ENCODE peak calls at places on chromosomes 5 and 9, in nine cellular contexts. One of them, this sample, is unnamed.

GRCh38 chr5:42848545-42848944 is 36.9 kb upstream of the SELENOP start:
- DNase-seq in CD8-positive, alpha-beta T cell: no peak
- DNase-seq in Caco-2: no peak
- DNase-seq in GM12865: no peak
- DNase-seq in fibroblast of lung: no peak
- DNase-seq in tibial nerve: no peak
- DNase-seq in PC-9: no peak
- DNase-seq in heart right ventricle: no peak
- DNase-seq in fibroblast of pulmonary artery: no peak
- DNase-seq in this sample: no peak

GRCh38 chr5:143400541-143401252 is 2.8 kb downstream of the NR3C1 start:
- DNase-seq in fibroblast of pulmonary artery: peak; percentile 38
- DNase-seq in CD8-positive, alpha-beta T cell: no peak
- DNase-seq in heart right ventricle: no peak
- DNase-seq in fibroblast of lung: peak; percentile 39
- DNase-seq in PC-9: no peak
- DNase-seq in Caco-2: no peak
- DNase-seq in tibial nerve: peak; percentile 26
- DNase-seq in GM12865: peak; percentile 74
- DNase-seq in this sample: no peak

GRCh38 chr9:7871977-7872730 is 72.6 kb upstream of the DMAC1 start:
- DNase-seq in GM12865: no peak
- DNase-seq in tibial nerve: no peak
- DNase-seq in fibroblast of lung: no peak
- DNase-seq in PC-9: no peak
- DNase-seq in Caco-2: no peak
- DNase-seq in fibroblast of pulmonary artery: no peak
- DNase-seq in heart right ventricle: no peak
- DNase-seq in CD8-positive, alpha-beta T cell: no peak
- DNase-seq in this sample: no peak

GRCh38 chr5:2298746-2299145 is 416.0 kb upstream of the IRX4 start:
- DNase-seq in heart right ventricle: no peak
- DNase-seq in fibroblast of pulmonary artery: no peak
- DNase-seq in fibroblast of lung: no peak
- DNase-seq in CD8-positive, alpha-beta T cell: no peak
- DNase-seq in PC-9: no peak
- DNase-seq in tibial nerve: no peak
- DNase-seq in Caco-2: no peak
- DNase-seq in GM12865: no peak
- DNase-seq in this sample: no peak

GRCh38 chr5:127442085-127442484 is 75.4 kb upstream of the PRRC1 start:
- DNase-seq in PC-9: no peak
- DNase-seq in Caco-2: no peak
- DNase-seq in CD8-positive, alpha-beta T cell: no peak
- DNase-seq in heart right ventricle: no peak
- DNase-seq in fibroblast of pulmonary artery: peak; percentile 35
- DNase-seq in GM12865: peak; percentile 9
- DNase-seq in fibroblast of lung: no peak
- DNase-seq in tibial nerve: no peak
- DNase-seq in this sample: no peak

GRCh38 chr9:8632493-8632892 is 832.9 kb upstream of the DMAC1 start:
- DNase-seq in tibial nerve: no peak
- DNase-seq in heart right ventricle: no peak
- DNase-seq in CD8-positive, alpha-beta T cell: no peak
- DNase-seq in GM12865: no peak
- DNase-seq in fibroblast of pulmonary artery: no peak
- DNase-seq in fibroblast of lung: no peak
- DNase-seq in PC-9: no peak
- DNase-seq in Caco-2: no peak
- DNase-seq in this sample: no peak

GRCh38 chr9:121735065-121735791 is 83.8 kb downstream of the DAB2IP start:
- DNase-seq in fibroblast of pulmonary artery: peak; percentile 63
- DNase-seq in heart right ventricle: no peak
- DNase-seq in PC-9: peak; percentile 56
- DNase-seq in Caco-2: peak; percentile 57
- DNase-seq in GM12865: peak; percentile 61
- DNase-seq in tibial nerve: no peak
- DNase-seq in fibroblast of lung: peak; percentile 72
- DNase-seq in CD8-positive, alpha-beta T cell: no peak
- DNase-seq in this sample: no peak

GRCh38 chr5:134436523-134437339 is 25.1 kb upstream of the CDKN2AIPNL start:
- DNase-seq in tibial nerve: peak; percentile 24
- DNase-seq in PC-9: peak; percentile 84
- DNase-seq in GM12865: peak; percentile 88
- DNase-seq in CD8-positive, alpha-beta T cell: peak; percentile 52
- DNase-seq in fibroblast of pulmonary artery: peak; percentile 76
- DNase-seq in Caco-2: peak; percentile 86
- DNase-seq in fibroblast of lung: peak; percentile 98
- DNase-seq in heart right ventricle: peak; percentile 70
- DNase-seq in this sample: no peak

GRCh38 chr5:177496111-177497010 is 1.0 kb downstream of the PDLIM7 start:
- DNase-seq in GM12865: peak; percentile 46
- DNase-seq in Caco-2: peak; percentile 85
- DNase-seq in fibroblast of lung: peak; percentile 95
- DNase-seq in CD8-positive, alpha-beta T cell: no peak
- DNase-seq in heart right ventricle: no peak
- DNase-seq in fibroblast of pulmonary artery: peak; percentile 92
- DNase-seq in PC-9: peak; percentile 89
- DNase-seq in tibial nerve: peak; percentile 56
- DNase-seq in this sample: peak; percentile 77

GRCh38 chr9:131264231-131264630 is 12.1 kb downstream of the FAM78A start:
- DNase-seq in GM12865: no peak
- DNase-seq in fibroblast of pulmonary artery: no peak
- DNase-seq in tibial nerve: no peak
- DNase-seq in fibroblast of lung: no peak
- DNase-seq in heart right ventricle: no peak
- DNase-seq in Caco-2: no peak
- DNase-seq in PC-9: no peak
- DNase-seq in CD8-positive, alpha-beta T cell: peak; percentile 68
- DNase-seq in this sample: no peak

GRCh38 chr5:73039082-73039481 is 81.3 kb upstream of the TMEM171 start:
- DNase-seq in Caco-2: no peak
- DNase-seq in PC-9: peak; percentile 29
- DNase-seq in fibroblast of lung: peak; percentile 8
- DNase-seq in tibial nerve: no peak
- DNase-seq in CD8-positive, alpha-beta T cell: no peak
- DNase-seq in GM12865: no peak
- DNase-seq in heart right ventricle: no peak
- DNase-seq in fibroblast of pulmonary artery: no peak
- DNase-seq in this sample: no peak

GRCh38 chr5:80055491-80056170 is 20.5 kb downstream of the THBS4 start:
- DNase-seq in heart right ventricle: no peak
- DNase-seq in fibroblast of pulmonary artery: no peak
- DNase-seq in Caco-2: no peak
- DNase-seq in PC-9: peak; percentile 87
- DNase-seq in GM12865: no peak
- DNase-seq in fibroblast of lung: no peak
- DNase-seq in CD8-positive, alpha-beta T cell: no peak
- DNase-seq in tibial nerve: no peak
- DNase-seq in this sample: no peak

GRCh38 chr5:52922384-52922783 is 66.8 kb upstream of the ITGA2 start:
- DNase-seq in PC-9: peak; percentile 83
- DNase-seq in tibial nerve: no peak
- DNase-seq in GM12865: no peak
- DNase-seq in fibroblast of lung: peak; percentile 81
- DNase-seq in heart right ventricle: no peak
- DNase-seq in fibroblast of pulmonary artery: peak; percentile 97
- DNase-seq in Caco-2: peak; percentile 40
- DNase-seq in CD8-positive, alpha-beta T cell: no peak
- DNase-seq in this sample: no peak

DNA sequence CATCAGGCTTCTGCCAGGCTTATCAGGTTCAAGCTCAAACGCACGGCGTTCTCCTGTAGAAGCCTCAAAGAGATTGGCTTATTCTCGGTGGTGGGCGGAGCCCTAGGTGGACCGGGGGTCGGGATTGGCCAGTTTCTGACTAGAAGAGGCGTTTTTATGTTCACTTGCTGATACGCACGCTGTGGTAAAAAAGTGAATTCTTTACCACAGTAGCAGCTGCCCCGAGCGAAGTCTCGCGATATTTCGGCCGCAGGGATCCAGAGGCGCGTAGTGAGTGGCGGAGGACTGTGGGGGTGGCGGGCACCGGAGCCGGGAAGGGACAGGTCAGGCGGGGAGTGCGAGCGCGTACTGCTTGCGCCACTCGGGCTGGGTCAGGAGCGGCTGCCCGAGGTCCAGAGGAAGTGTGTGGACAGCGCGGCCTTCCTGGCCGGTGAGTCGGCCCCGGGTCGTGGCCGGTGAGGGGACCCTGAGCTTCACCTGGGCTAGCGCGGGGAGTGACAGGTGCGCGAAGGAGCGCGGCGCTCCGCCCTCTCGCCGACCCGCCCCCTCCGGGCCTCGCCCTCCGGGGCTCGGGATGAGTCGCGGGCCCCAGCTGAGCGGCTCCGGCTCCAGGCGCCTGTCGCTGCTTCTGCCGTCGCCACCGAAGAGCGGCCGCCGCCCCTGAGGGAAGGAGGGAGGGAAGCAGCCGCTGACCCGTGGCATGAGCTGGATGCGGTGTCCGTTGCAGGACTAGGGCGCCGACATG is at the start of gene DMXL1:
- DNase-seq in heart right ventricle: peak; percentile 99
- DNase-seq in fibroblast of lung: peak; percentile 99
- DNase-seq in fibroblast of pulmonary artery: peak; percentile 100
- DNase-seq in Caco-2: peak; percentile 100
- DNase-seq in CD8-positive, alpha-beta T cell: peak; percentile 99
- DNase-seq in PC-9: peak; percentile 97
- DNase-seq in GM12865: peak; percentile 99
- DNase-seq in tibial nerve: peak; percentile 100
- DNase-seq in this sample: peak; percentile 95
- TF ChIP-seq CTCF in heart right ventricle: no peak
- TF ChIP-seq CTCF in fibroblast of lung: no peak
- TF ChIP-seq CTCF in fibroblast of pulmonary artery: no peak
- TF ChIP-seq CTCF in Caco-2: no peak
- TF ChIP-seq CTCF in CD8-positive, alpha-beta T cell: no peak
- TF ChIP-seq CTCF in PC-9: no peak
- TF ChIP-seq CTCF in GM12865: no peak
- TF ChIP-seq CTCF in tibial nerve: no peak
- TF ChIP-seq CTCF in this sample: no peak

DNA sequence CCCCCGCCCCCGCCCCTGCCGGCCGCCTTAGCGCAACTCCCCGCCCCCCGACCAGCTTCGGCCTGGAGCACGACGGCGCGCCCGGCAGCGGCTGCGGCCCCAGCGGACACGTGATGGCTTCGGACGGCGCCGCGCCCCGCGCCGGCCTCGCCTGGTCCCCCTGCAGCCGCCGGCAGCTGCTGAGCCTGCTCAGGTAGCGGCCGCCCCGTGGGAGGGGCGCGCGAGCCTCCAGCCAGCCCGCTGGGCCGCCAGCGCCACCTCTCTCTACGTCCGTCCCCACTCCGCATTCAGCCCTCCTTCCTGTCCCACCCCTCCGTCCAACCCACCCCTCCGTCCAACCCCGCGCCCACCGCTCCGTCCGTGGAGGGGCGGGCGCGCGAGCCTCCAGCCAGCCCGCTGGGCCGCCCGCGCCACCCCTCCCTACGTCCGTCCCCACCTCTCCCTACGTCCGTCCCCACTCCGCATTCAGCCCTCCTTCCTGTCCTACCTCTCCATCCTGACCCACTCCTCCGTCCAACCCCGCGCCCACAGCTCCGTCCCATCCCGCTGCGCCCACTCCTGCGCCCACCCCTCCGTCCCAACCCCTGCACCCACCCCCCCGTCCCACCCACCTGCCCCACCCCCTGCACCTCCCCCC is 6.5 kb downstream of the ADAMTS13 start:
- DNase-seq in CD8-positive, alpha-beta T cell: no peak
- DNase-seq in heart right ventricle: no peak
- DNase-seq in fibroblast of lung: no peak
- DNase-seq in GM12865: peak; percentile 31
- DNase-seq in Caco-2: peak; percentile 68
- DNase-seq in tibial nerve: no peak
- DNase-seq in fibroblast of pulmonary artery: no peak
- DNase-seq in PC-9: peak; percentile 65
- DNase-seq in this sample: no peak
- TF ChIP-seq CTCF in CD8-positive, alpha-beta T cell: no peak
- TF ChIP-seq CTCF in heart right ventricle: no peak
- TF ChIP-seq CTCF in fibroblast of lung: no peak
- TF ChIP-seq CTCF in GM12865: no peak
- TF ChIP-seq CTCF in Caco-2: no peak
- TF ChIP-seq CTCF in tibial nerve: no peak
- TF ChIP-seq CTCF in fibroblast of pulmonary artery: no peak
- TF ChIP-seq CTCF in PC-9: no peak
- TF ChIP-seq CTCF in this sample: no peak

GRCh38 chr9:20462410-20462809 is 159.9 kb downstream of the MLLT3 start:
- DNase-seq in fibroblast of pulmonary artery: no peak
- DNase-seq in Caco-2: no peak
- DNase-seq in fibroblast of lung: no peak
- DNase-seq in CD8-positive, alpha-beta T cell: no peak
- DNase-seq in GM12865: no peak
- DNase-seq in heart right ventricle: no peak
- DNase-seq in PC-9: no peak
- DNase-seq in tibial nerve: no peak
- DNase-seq in this sample: no peak
- TF ChIP-seq CTCF in fibroblast of pulmonary artery: no peak
- TF ChIP-seq CTCF in Caco-2: no peak
- TF ChIP-seq CTCF in fibroblast of lung: peak; percentile 14
- TF ChIP-seq CTCF in CD8-positive, alpha-beta T cell: no peak
- TF ChIP-seq CTCF in GM12865: no peak
- TF ChIP-seq CTCF in heart right ventricle: no peak
- TF ChIP-seq CTCF in PC-9: no peak
- TF ChIP-seq CTCF in tibial nerve: no peak
- TF ChIP-seq CTCF in this sample: no peak

GRCh38 chr9:20419552-20419951 is 202.7 kb downstream of the MLLT3 start:
- DNase-seq in CD8-positive, alpha-beta T cell: no peak
- DNase-seq in GM12865: no peak
- DNase-seq in fibroblast of pulmonary artery: no peak
- DNase-seq in PC-9: no peak
- DNase-seq in tibial nerve: no peak
- DNase-seq in Caco-2: no peak
- DNase-seq in fibroblast of lung: no peak
- DNase-seq in heart right ventricle: no peak
- DNase-seq in this sample: no peak
- TF ChIP-seq CTCF in CD8-positive, alpha-beta T cell: no peak
- TF ChIP-seq CTCF in GM12865: no peak
- TF ChIP-seq CTCF in fibroblast of pulmonary artery: no peak
- TF ChIP-seq CTCF in PC-9: no peak
- TF ChIP-seq CTCF in tibial nerve: no peak
- TF ChIP-seq CTCF in Caco-2: no peak
- TF ChIP-seq CTCF in fibroblast of lung: no peak
- TF ChIP-seq CTCF in heart right ventricle: no peak
- TF ChIP-seq CTCF in this sample: no peak